ENCODE peak calls at places on chromosomes 16 and 17, in seven cellular contexts. Y, L, R, I, P, G and M are unnamed samples.

GRCh38 chr16:88458039-88458772 is 5.1 kb downstream of the ZFPM1 start:
- DNase-seq in Y (no peak), L (no peak), R (no peak), I (no peak), P (no peak), G (no peak), M (no peak)

GRCh38 chr17:17682293-17682736 is 1.1 kb downstream of the RAI1 start:
- DNase-seq in Y (peak; percentile 67), L (peak; percentile 30), R (peak; percentile 65), I (no peak), P (no peak), G (peak; percentile 75), M (no peak)

GRCh38 chr17:78322858-78323455 is 36.9 kb downstream of the SOCS3 start:
- DNase-seq in Y (peak; percentile 34), L (no peak), R (peak; percentile 78), I (peak; percentile 89), P (no peak), G (no peak), M (no peak)

GRCh38 chr17:79740413-79740812 is 9.7 kb downstream of the ENPP7 start:
- DNase-seq in Y (no peak), L (no peak), R (no peak), I (no peak), P (no peak), G (no peak), M (no peak)

GRCh38 chr16:72927199-72928088 is 120.5 kb downstream of the ZFHX3 start:
- DNase-seq in Y (peak; percentile 20), L (peak; percentile 96), R (no peak), I (peak; percentile 66), P (no peak), G (no peak), M (peak; percentile 71)

GRCh38 chr17:81509048-81509686 is 3.4 kb downstream of the ACTG1 start:
- DNase-seq in Y (peak; percentile 48), L (peak; percentile 46), R (no peak), I (no peak), P (no peak), G (no peak), M (no peak)

GRCh38 chr17:17843096-17843495 is 6.3 kb upstream of the SREBF1 start:
- DNase-seq in Y (no peak), L (no peak), R (no peak), I (no peak), P (no peak), G (no peak), M (no peak)

GRCh38 chr16:88534731-88535141 is 35.5 kb upstream of the ZC3H18 start:
- DNase-seq in Y (peak; percentile 65), L (peak; percentile 19), R (no peak), I (peak; percentile 83), P (no peak), G (peak; percentile 61), M (no peak)

GRCh38 chr17:27085517-27085916 is 208.4 kb upstream of the WSB1 start:
- DNase-seq in Y (no peak), L (no peak), R (no peak), I (no peak), P (no peak), G (no peak), M (no peak)

GRCh38 chr17:82300228-82300627 is 17.2 kb downstream of the CD7 start:
- DNase-seq in Y (no peak), L (no peak), R (no peak), I (no peak), P (no peak), G (no peak), M (no peak)

GRCh38 chr16:50680556-50680893 is 587 bp downstream of the SNX20 start:
- DNase-seq in Y (no peak), L (no peak), R (no peak), I (no peak), P (no peak), G (no peak), M (no peak)
- H3K4me3 ChIP-seq in Y (peak overlapping the region; percentile 41), L (no peak overlapping the region), R (no peak overlapping the region), I (peak overlapping the region; percentile 43), P (peak overlapping the region; percentile 12), G (no peak overlapping the region), M (no peak overlapping the region)

GRCh38 chr16:89700649-89701424 is 668 bp downstream of the SPATA2L start:
- DNase-seq in Y (peak; percentile 77), L (peak; percentile 57), R (peak; percentile 48), I (peak; percentile 61), P (no peak), G (peak; percentile 60), M (no peak)
- TF ChIP-seq CTCF in Y (no peak), L (no peak), R (no peak), I (no peak), P (no peak), G (peak; percentile 11), M (peak; percentile 34)

DNA sequence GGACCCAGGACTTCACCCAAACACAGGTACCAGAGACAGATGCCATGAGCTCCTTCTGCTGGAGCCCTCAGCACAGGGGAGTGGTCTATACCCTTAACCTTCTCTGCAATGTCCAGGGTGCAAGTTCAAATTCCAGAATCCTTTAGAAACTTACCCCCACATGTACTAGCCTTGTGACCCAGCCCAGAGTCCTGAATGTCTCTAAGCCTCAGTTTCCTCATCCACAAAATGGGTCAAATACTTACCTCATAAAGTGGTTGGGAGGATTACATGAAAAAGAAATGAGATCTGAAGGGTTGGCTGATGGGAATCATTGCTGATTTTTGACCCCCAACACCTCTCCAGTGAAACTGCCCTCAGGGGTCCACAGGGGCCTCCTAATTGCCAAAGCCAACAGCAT is 21.7 kb downstream of the COTL1 start:
- DNase-seq in Y (no peak), L (no peak), R (no peak), I (no peak), P (no peak), G (no peak), M (no peak)
- H3K4me3 ChIP-seq in Y (no peak overlapping the region), L (no peak overlapping the region), R (no peak overlapping the region), I (no peak overlapping the region), P (no peak overlapping the region), G (no peak overlapping the region), M (no peak overlapping the region)

DNA sequence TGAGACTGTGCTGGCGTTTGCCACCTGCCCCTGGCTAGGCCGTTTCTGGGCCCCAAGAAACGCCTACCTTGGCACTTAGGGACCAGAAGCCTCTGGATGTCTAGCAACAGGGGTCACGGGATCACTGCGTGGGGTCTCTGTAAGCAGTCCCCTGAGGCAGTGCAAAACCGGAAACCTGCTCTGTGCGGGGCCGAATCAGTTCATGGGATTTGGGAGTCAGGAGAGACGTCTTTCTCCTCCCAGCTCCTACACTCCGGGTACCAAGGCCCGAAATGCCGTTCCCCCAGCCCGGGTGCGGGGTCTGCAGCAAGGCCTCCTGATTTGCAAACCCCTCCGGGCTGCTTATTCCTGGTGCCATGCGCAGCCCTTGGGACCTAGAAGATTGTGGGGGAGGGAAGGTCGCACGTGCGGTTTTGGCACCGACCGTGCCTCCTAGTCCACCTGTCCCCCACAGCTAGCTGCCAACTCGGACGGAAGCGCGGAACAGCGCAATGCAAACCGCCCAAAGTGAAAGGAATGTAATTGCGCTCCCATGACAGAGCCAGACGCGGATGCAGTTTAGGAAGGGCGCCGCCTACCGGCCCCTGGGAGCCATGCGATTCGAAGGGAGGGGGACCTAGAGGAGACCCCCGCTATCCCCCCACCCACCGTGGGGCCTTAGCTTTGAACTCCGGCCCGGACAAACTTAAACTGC is 6.5 kb downstream of the IRX5 start:
- DNase-seq in Y (no peak), L (no peak), R (no peak), I (peak; percentile 81), P (no peak), G (no peak), M (no peak)
- TF ChIP-seq CTCF in Y (no peak), L (peak; percentile 45), R (no peak), I (peak; percentile 55), P (no peak), G (no peak), M (peak; percentile 86)

DNA sequence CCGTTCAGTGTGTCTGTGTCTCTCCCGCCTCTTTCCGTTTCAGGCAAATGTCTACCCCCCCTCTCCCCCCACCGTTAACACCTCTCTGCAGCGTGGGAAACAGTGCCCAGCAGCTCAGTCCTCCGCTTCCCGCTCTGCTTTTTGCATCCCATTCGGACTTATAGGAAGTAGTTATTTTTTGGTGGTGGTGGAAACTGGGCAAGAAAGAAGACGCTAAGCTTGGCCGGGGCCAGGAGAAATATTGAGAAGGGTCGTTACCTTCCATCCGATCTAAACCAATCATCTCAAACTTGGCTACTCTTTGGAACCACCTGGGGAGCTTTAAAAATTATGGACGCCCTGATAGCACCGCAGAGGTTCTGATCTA is 504 bp upstream of the HLF start:
- DNase-seq in Y (no peak), L (no peak), R (no peak), I (no peak), P (no peak), G (peak; percentile 42), M (no peak)
- H3K4me3 ChIP-seq in Y (peak overlapping the region; percentile 62), L (peak overlapping the region; percentile 41), R (peak overlapping the region; percentile 30), I (peak overlapping the region; percentile 74), P (peak overlapping the region; percentile 62), G (peak overlapping the region; percentile 31), M (no peak overlapping the region)

GRCh38 chr16:81748476-81749198 is 30.5 kb upstream of the PLCG2 start:
- DNase-seq in Y (no peak), L (no peak), R (no peak), I (no peak), P (no peak), G (no peak), M (no peak)
- TF ChIP-seq CTCF in Y (no peak), L (no peak), R (no peak), I (no peak), P (no peak), G (no peak), M (no peak)

GRCh38 chr17:69320908-69321238 is 6.1 kb downstream of the ABCA5 start:
- DNase-seq in Y (no peak), L (no peak), R (no peak), I (no peak), P (no peak), G (no peak), M (no peak)
- H3K4me3 ChIP-seq in Y (no peak overlapping the region), L (no peak overlapping the region), R (no peak overlapping the region), I (no peak overlapping the region), P (no peak overlapping the region), G (no peak overlapping the region), M (no peak overlapping the region)

DNA sequence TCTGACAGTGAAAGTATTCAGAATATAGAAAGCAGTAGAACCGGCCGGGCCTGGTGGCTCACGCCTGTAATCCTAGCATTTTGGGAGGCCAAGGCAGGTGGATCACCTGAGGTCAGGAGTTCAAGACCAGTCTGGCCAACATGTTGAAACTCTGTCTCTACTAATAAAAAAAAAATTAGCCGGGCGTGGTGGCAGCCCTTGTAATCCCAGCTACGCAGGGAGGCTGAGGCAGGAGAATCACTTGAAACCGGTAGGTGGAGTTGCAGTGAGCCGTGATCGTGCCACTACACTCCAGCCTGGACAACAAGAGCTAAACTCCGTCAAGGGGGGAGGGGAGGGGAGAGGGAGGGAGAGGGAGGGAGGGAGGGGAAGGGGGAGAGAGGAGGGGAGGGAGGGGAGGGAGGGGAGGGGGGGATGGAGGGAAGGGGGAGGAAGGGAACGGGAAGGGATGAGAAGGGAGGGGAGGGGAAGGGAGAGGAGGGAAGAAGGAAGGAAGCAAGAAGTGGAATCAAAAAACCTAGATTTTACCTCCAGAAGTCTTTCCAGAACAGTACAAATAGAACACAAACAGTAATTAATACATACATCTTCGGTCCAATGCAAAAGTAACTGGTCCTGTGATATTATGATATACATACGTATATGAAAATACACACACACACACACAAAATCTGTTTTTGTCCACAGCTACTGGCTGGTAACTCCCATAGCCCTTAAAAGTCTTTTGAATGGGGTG is 10.9 kb upstream of the NT5C start:
- DNase-seq in Y (no peak), L (no peak), R (no peak), I (peak; percentile 22), P (no peak), G (no peak), M (no peak)
- TF ChIP-seq CTCF in Y (no peak), L (no peak), R (no peak), I (no peak), P (no peak), G (no peak), M (no peak)